ENCODE peak calls at places on chromosome 20, in five cellular contexts. T is nephron progenitor cell; I is NCI-H1105; W is head of caudate nucleus; Q is stimulated activated naive CD4-positive, alpha-beta T cell treated with Interleukin-2 at 50 U/mL for 16 hours. B is an unnamed sample.

GRCh38 chr20:12028771-12029170 is 111.1 kb downstream of the BTBD3 start:
- DNase-seq in T (no peak), I (no peak), W (no peak), Q (no peak), B (no peak)

GRCh38 chr20:16083639-16084280 is 489.5 kb downstream of the KIF16B start:
- DNase-seq in T (no peak), I (no peak), W (no peak), Q (no peak), B (no peak)

GRCh38 chr20:47156431-47156841 is 200.1 kb downstream of the ZMYND8 start:
- DNase-seq in T (no peak), I (no peak), W (no peak), Q (no peak), B (no peak)

GRCh38 chr20:44448753-44449546 is 26.7 kb upstream of the TTPAL start:
- DNase-seq in T (peak; percentile 31), I (no peak), W (no peak), Q (no peak), B (no peak)

GRCh38 chr20:45867811-45868176 is 10.4 kb downstream of the ZSWIM3 start:
- DNase-seq in T (no peak), I (no peak), W (no peak), Q (no peak), B (no peak)

GRCh38 chr20:46999821-47000465 is 105.3 kb downstream of the EYA2 start:
- DNase-seq in T (no peak), I (peak; percentile 34), W (no peak), Q (no peak), B (no peak)

GRCh38 chr20:25288291-25289181 is 40.7 kb downstream of the PYGB start:
- DNase-seq in T (no peak), I (no peak), W (no peak), Q (no peak), B (no peak)

GRCh38 chr20:20664795-20665194 is 47.6 kb downstream of the RALGAPA2 start:
- DNase-seq in T (peak; percentile 5), I (peak; percentile 25), W (no peak), Q (no peak), B (peak; percentile 33)

GRCh38 chr20:18019068-18019467 is 38.6 kb downstream of the OVOL2 start:
- DNase-seq in T (no peak), I (no peak), W (no peak), Q (no peak), B (no peak)

GRCh38 chr20:13013411-13013810 is 4.6 kb downstream of the SPTLC3 start:
- DNase-seq in T (no peak), I (no peak), W (no peak), Q (no peak), B (no peak)

GRCh38 chr20:8796088-8796665 is 272.7 kb upstream of the PLCB4 start:
- DNase-seq in T (no peak), I (no peak), W (no peak), Q (no peak), B (no peak)

GRCh38 chr20:47338131-47338628 is 18.3 kb downstream of the ZMYND8 start:
- DNase-seq in T (no peak), I (no peak), W (no peak), Q (no peak), B (no peak)

GRCh38 chr20:3543901-3544507 is 73.2 kb downstream of the ATRN start:
- DNase-seq in T (no peak), I (no peak), W (no peak), Q (no peak), B (no peak)

GRCh38 chr20:53786071-53786444 is 192.4 kb upstream of the ZNF217 start:
- DNase-seq in T (no peak), I (peak; percentile 10), W (no peak), Q (no peak), B (no peak)

GRCh38 chr20:63098195-63098810 is 91.5 kb upstream of the BHLHE23 start:
- DNase-seq in T (no peak), I (no peak), W (no peak), Q (no peak), B (no peak)

GRCh38 chr20:46699651-46700359 is 9.6 kb upstream of the SLC2A10 start:
- DNase-seq in T (no peak), I (no peak), W (no peak), Q (no peak), B (no peak)

GRCh38 chr20:17469631-17470030 is 61.5 kb downstream of the BFSP1 start:
- DNase-seq in T (no peak), I (no peak), W (no peak), Q (no peak), B (no peak)

GRCh38 chr20:63752411-63753101 is 13.0 kb downstream of the SLC2A4RG start:
- DNase-seq in T (no peak), I (no peak), W (no peak), Q (no peak), B (no peak)

GRCh38 chr20:46253391-46253790 is 54.9 kb downstream of the CDH22 start:
- DNase-seq in T (peak; percentile 21), I (no peak), W (peak; percentile 23), Q (no peak), B (no peak)

GRCh38 chr20:21575981-21576740 is 62.3 kb upstream of the NKX2-2 start:
- DNase-seq in T (no peak), I (no peak), W (no peak), Q (no peak), B (no peak)

GRCh38 chr20:57476641-57477461 is 48.1 kb downstream of the CTCFL start:
- DNase-seq in T (no peak), I (no peak), W (no peak), Q (no peak), B (no peak)

GRCh38 chr20:40704828-40705227 is 15.8 kb upstream of the MAFB start:
- DNase-seq in T (no peak), I (no peak), W (no peak), Q (no peak), B (no peak)

GRCh38 chr20:10447028-10447427 is 11.9 kb downstream of the SLX4IP start:
- DNase-seq in T (no peak), I (no peak), W (no peak), Q (peak; percentile 47), B (no peak)

GRCh38 chr20:6882911-6883310 is 115.4 kb downstream of the BMP2 start:
- DNase-seq in T (no peak), I (no peak), W (no peak), Q (no peak), B (no peak)

GRCh38 chr20:46222521-46223007 is 85.7 kb downstream of the CDH22 start:
- DNase-seq in T (no peak), I (no peak), W (peak; percentile 60), Q (no peak), B (no peak)

GRCh38 chr20:33372993-33373441 is 28.3 kb downstream of the CDK5RAP1 start:
- DNase-seq in T (no peak), I (no peak), W (no peak), Q (no peak), B (no peak)

GRCh38 chr20:5127204-5127858 is 523 bp downstream of the CDS2 start:
- DNase-seq in T (peak; percentile 42), I (peak; percentile 41), W (peak; percentile 51), Q (peak; percentile 67), B (peak; percentile 45)

GRCh38 chr20:40254023-40254772 is 434.8 kb downstream of the MAFB start:
- DNase-seq in T (no peak), I (no peak), W (no peak), Q (no peak), B (no peak)

GRCh38 chr20:47276856-47277541 is 79.5 kb downstream of the ZMYND8 start:
- DNase-seq in T (no peak), I (no peak), W (peak; percentile 41), Q (no peak), B (no peak)

GRCh38 chr20:47330933-47331708 is 25.4 kb downstream of the ZMYND8 start:
- DNase-seq in T (no peak), I (no peak), W (no peak), Q (no peak), B (no peak)

GRCh38 chr20:62382306-62383198 is 4.4 kb upstream of the RPS21 start:
- DNase-seq in T (peak; percentile 87), I (peak; percentile 69), W (peak; percentile 76), Q (peak; percentile 70), B (peak; percentile 48)

GRCh38 chr20:37323985-37324384 is 22.0 kb upstream of the SRC start:
- DNase-seq in T (no peak), I (no peak), W (no peak), Q (no peak), B (no peak)

GRCh38 chr20:59754551-59754950 is 150.2 kb downstream of the PHACTR3 start:
- DNase-seq in T (no peak), I (no peak), W (no peak), Q (no peak), B (no peak)

GRCh38 chr20:49318430-49319203 is 40.8 kb upstream of the ZNFX1 start:
- DNase-seq in T (peak; percentile 59), I (no peak), W (no peak), Q (no peak), B (no peak)

GRCh38 chr20:36491901-36492617 is 49.3 kb upstream of the MYL9 start:
- DNase-seq in T (no peak), I (no peak), W (no peak), Q (peak; percentile 20), B (no peak)

GRCh38 chr20:46363874-46364669 is 42.3 kb downstream of the ELMO2 start:
- DNase-seq in T (peak; percentile 92), I (peak; percentile 74), W (peak; percentile 86), Q (peak; percentile 83), B (peak; percentile 89)

B was measured in midbrain.